ENCODE peak calls at places on chromosomes 12 and 14, in six cellular contexts. D, F, S, K, L and M are unnamed samples. For H3K27me3, the result is how much of the 10 kb centered on the place peaks cover.

GRCh38 chr12:69585189-69586062 is at the start of gene CCT2:
- DNase-seq in D (peak), F (peak), S (peak), K (peak), L (peak), M (peak)

GRCh38 chr14:64861916-64862315 is 17.8 kb downstream of the SPTB start:
- DNase-seq in D (peak), F (no peak), S (no peak), K (no peak), L (no peak), M (no peak)

GRCh38 chr12:57894577-57895292 is 46.6 kb upstream of the ATP23 start:
- DNase-seq in D (no peak), F (no peak), S (no peak), K (no peak), L (no peak), M (no peak)

GRCh38 chr12:68919581-68920239 is 13.3 kb downstream of the CPM start:
- DNase-seq in D (no peak), F (no peak), S (no peak), K (no peak), L (no peak), M (no peak)

GRCh38 chr12:24045816-24046257 is 96.4 kb upstream of the SOX5 start:
- DNase-seq in D (no peak), F (no peak), S (no peak), K (no peak), L (peak), M (peak)

GRCh38 chr14:91063119-91063518 is 2.7 kb upstream of the RPS6KA5 start:
- DNase-seq in D (no peak), F (no peak), S (no peak), K (no peak), L (no peak), M (no peak)

GRCh38 chr14:94157195-94157594 is 16.9 kb upstream of the PPP4R4 start:
- DNase-seq in D (no peak), F (no peak), S (no peak), K (no peak), L (no peak), M (no peak)

GRCh38 chr12:8844665-8845064 is 22.2 kb downstream of the A2ML1 start:
- DNase-seq in D (no peak), F (peak), S (no peak), K (no peak), L (no peak), M (no peak)

GRCh38 chr14:53148612-53149202 is 4.4 kb downstream of the DDHD1 start:
- DNase-seq in D (no peak), F (no peak), S (no peak), K (no peak), L (no peak), M (no peak)

GRCh38 chr14:95026851-95027463 is 130.4 kb downstream of the DICER1 start:
- DNase-seq in D (no peak), F (peak), S (no peak), K (no peak), L (no peak), M (no peak)

GRCh38 chr14:58104808-58105207 is 47.2 kb downstream of the ARMH4 start:
- DNase-seq in D (no peak), F (no peak), S (no peak), K (peak), L (peak), M (no peak)

DNA sequence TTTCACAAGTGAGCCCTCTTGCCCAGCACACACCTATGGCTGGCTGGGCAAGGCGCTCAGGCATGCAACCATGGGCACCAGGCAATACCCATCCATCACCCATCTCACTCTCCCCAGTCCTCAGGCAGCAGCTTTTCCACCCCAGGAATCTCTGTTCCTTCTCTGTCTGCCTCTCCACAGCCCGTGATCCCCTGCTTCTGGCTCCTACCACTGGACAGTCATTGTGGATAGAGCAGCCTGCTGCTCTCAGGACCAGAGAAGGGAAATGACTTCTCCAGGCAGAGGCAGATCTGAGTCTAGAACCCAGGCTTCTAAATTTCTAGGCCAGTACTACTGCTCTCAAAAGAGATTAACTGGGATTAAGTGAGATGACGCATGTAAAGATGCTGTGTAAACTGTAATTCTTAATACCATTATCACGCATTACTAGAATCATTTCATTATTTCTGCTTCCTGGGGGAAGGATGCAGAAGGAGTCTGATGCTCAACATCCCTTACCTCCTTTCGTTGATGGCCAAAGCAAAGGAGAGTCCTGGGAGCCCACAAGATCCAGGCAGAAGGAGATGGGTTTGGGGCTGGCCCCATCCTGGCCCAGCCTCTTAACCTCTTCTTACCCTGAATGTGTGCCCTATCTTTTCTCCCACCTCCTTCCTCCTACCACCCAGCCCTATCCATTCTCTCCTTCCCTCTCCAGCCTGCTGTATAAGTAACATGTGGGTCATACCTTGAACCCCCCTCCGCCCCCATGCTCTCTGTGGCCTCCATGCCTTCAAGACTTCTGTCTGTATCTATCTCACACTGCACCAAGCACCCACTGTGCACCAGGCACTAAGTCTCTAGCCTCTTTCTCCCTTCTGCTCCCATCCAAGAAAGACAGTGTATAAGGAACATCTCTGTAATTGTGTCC is 4.8 kb upstream of the AQP5 start:
- DNase-seq in D (no peak), F (no peak), S (no peak), K (no peak), L (no peak), M (no peak)
- H3K27me3 ChIP-seq in D (half or more), F (under half), S (under half), K (under half), L (under half), M (under half)

GRCh38 chr12:27965966-27966365 is 6.6 kb downstream of the PTHLH start:
- DNase-seq in D (no peak), F (no peak), S (no peak), K (no peak), L (peak), M (no peak)
- H3K27me3 ChIP-seq in D (half or more), F (under half), S (under half), K (under half), L (under half), M (under half)

GRCh38 chr12:49348781-49349180 is 2.1 kb downstream of the DNAJC22 start:
- DNase-seq in D (no peak), F (no peak), S (no peak), K (no peak), L (no peak), M (no peak)
- H3K27me3 ChIP-seq in D (half or more), F (under half), S (under half), K (under half), L (under half), M (under half)

DNA sequence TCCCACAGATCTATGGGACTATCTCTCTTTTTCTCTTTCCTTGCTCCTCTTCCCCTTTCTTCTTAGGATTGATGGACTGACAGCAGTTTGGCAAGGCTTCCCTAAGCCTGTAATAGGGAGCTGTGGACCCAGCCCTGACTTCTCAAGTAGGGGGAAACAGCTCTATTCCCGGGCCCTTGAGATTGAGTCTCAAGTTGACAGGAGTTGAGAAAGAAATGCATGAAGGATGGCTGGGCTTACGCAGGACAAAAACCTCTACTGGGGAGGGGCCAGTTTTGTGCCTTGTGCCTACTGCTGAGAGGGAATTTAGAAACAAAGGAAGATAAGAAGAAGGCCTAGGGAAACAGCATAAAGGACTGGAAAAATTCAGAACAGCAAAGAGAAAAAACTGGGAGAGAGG is 60.3 kb downstream of the SMUG1 start:
- DNase-seq in D (no peak), F (no peak), S (no peak), K (no peak), L (no peak), M (no peak)
- H3K27me3 ChIP-seq in D (half or more), F (under half), S (under half), K (under half), L (half or more), M (under half)

GRCh38 chr12:41899577-41899976 is 245.1 kb downstream of the GXYLT1 start:
- DNase-seq in D (no peak), F (no peak), S (no peak), K (no peak), L (no peak), M (no peak)
- H3K27me3 ChIP-seq in D (under half), F (under half), S (under half), K (under half), L (under half), M (under half)

GRCh38 chr12:19850341-19851065 is 411.2 kb downstream of the AEBP2 start:
- DNase-seq in D (no peak), F (no peak), S (no peak), K (no peak), L (no peak), M (peak)
- H3K27me3 ChIP-seq in D (under half), F (under half), S (under half), K (under half), L (under half), M (under half)